ENCODE peak calls at places on chromosomes 13 and 19, in eight cellular contexts. T is breast epithelium, B is tibial artery, S is HCT116, J is ovary, R is uterus, E is stomach, I is spleen. K is an unnamed sample. For H3K27me3 and H3K4me1, the result is how much of the 10 kb centered on the place peaks cover.

GRCh38 chr19:33683881-33684549 is 62.3 kb downstream of the CHST8 start:
- DNase-seq in I (peak), T (no peak), B (no peak), R (no peak), E (no peak), S (no peak), J (no peak), K (peak)

GRCh38 chr19:4624733-4625362 is 14.5 kb upstream of the TNFAIP8L1 start:
- DNase-seq in I (no peak), E (no peak), B (no peak), T (no peak), S (peak), R (no peak), J (no peak), K (peak)

GRCh38 chr13:39602614-39603366 is at the start of gene LHFPL6:
- DNase-seq in E (peak), J (peak), T (peak), S (no peak), R (peak), B (peak), I (peak), K (peak)

GRCh38 chr19:1354496-1355257 is 29.0 kb upstream of the NDUFS7 start:
- DNase-seq in S (peak), T (peak), R (peak), I (peak), E (peak), B (peak), J (peak), K (peak)

GRCh38 chr13:45882626-45883025 is 31.1 kb upstream of the SIAH3 start:
- DNase-seq in E (no peak), B (no peak), J (no peak), S (no peak), T (no peak), I (no peak), R (no peak), K (peak)

GRCh38 chr13:37011788-37012187 is 11.2 kb downstream of the EXOSC8 start:
- DNase-seq in S (no peak), I (no peak), E (no peak), J (no peak), T (no peak), R (no peak), B (no peak), K (no peak)

GRCh38 chr19:1397838-1398237 is 3.5 kb downstream of the GAMT start:
- DNase-seq in R (no peak), B (no peak), J (no peak), T (no peak), I (no peak), S (no peak), E (no peak), K (no peak)

GRCh38 chr19:35986664-35987570 is 8.1 kb upstream of the SDHAF1 start:
- DNase-seq in R (no peak), J (no peak), T (no peak), B (peak), S (no peak), E (no peak), I (peak), K (peak)

GRCh38 chr13:51856027-51856736 is 5.6 kb upstream of the CCDC70 start:
- DNase-seq in J (no peak), E (no peak), S (no peak), I (no peak), T (no peak), R (no peak), B (no peak), K (no peak)

GRCh38 chr13:48304132-48304876 is 753 bp downstream of the RB1 start:
- DNase-seq in E (peak), T (peak), S (no peak), I (peak), J (peak), B (peak), R (peak), K (no peak)

GRCh38 chr13:30063892-30064291 is 213.5 kb upstream of the UBL3 start:
- DNase-seq in J (no peak), E (no peak), T (no peak), S (no peak), I (no peak), B (no peak), R (no peak), K (no peak)

GRCh38 chr19:8444677-8445487 is at the start of gene HNRNPM:
- DNase-seq in T (peak), J (peak), B (peak), E (peak), S (peak), R (peak), I (peak), K (peak)

GRCh38 chr19:55836340-55836739 is at the start of gene NLRP4:
- DNase-seq in B (no peak), S (no peak), I (no peak), J (no peak), R (no peak), E (no peak), T (no peak), K (no peak)

GRCh38 chr13:48853381-48854102 is 122.2 kb upstream of the FNDC3A start:
- DNase-seq in E (no peak), S (no peak), B (no peak), I (no peak), T (no peak), J (no peak), R (no peak), K (no peak)

GRCh38 chr19:11821474-11821873 is 7.4 kb downstream of the ZNF440 start:
- DNase-seq in E (no peak), S (no peak), B (no peak), J (no peak), T (no peak), I (no peak), R (no peak), K (no peak)

GRCh38 chr13:110560606-110561334 is 752 bp downstream of the RAB20 start:
- DNase-seq in B (no peak), I (no peak), T (no peak), J (peak), S (no peak), R (no peak), E (peak), K (no peak)

GRCh38 chr19:8396563-8397203 is 6.5 kb downstream of the RAB11B start:
- DNase-seq in E (peak), I (peak), T (peak), S (no peak), B (no peak), J (peak), R (peak), K (peak)

GRCh38 chr13:25225970-25226369 is 53.9 kb upstream of the AMER2 start:
- DNase-seq in E (no peak), I (no peak), J (no peak), B (no peak), R (no peak), T (no peak), S (no peak), K (peak)

GRCh38 chr13:38766799-38767198 is 79.9 kb downstream of the FREM2 start:
- DNase-seq in J (no peak), E (no peak), T (no peak), S (no peak), R (no peak), B (no peak), I (no peak), K (no peak)

GRCh38 chr19:18021121-18021755 is 13.3 kb downstream of the ARRDC2 start:
- DNase-seq in T (peak), E (peak), B (peak), J (peak), I (peak), R (peak), S (no peak), K (no peak)

GRCh38 chr13:50511877-50512332 is 331.6 kb downstream of the DLEU7 start:
- DNase-seq in I (no peak), J (no peak), B (no peak), R (no peak), E (no peak), T (no peak), S (no peak), K (no peak)

GRCh38 chr13:77698211-77699058 is 948 bp downstream of the SLAIN1 start:
- DNase-seq in T (no peak), E (peak), B (no peak), J (peak), I (peak), S (no peak), R (peak), K (peak)

GRCh38 chr13:20492641-20493040 is 33.0 kb downstream of the CRYL1 start:
- DNase-seq in S (peak), R (no peak), T (no peak), B (no peak), I (no peak), E (no peak), J (no peak), K (peak)

GRCh38 chr19:33785795-33786194 is 10.9 kb upstream of the KCTD15 start:
- DNase-seq in J (no peak), T (no peak), E (no peak), I (no peak), B (no peak), R (no peak), S (no peak), K (no peak)

GRCh38 chr19:30551271-30551670 is 179.1 kb downstream of the ZNF536 start:
- DNase-seq in E (no peak), T (no peak), S (no peak), R (no peak), I (no peak), J (no peak), B (no peak), K (peak)

GRCh38 chr19:15081911-15082310 is at the start of gene OR1I1:
- DNase-seq in S (no peak), B (no peak), T (no peak), R (no peak), I (no peak), E (no peak), J (no peak), K (no peak)
- H3K27me3 ChIP-seq in S (under half), B (under half), T (under half), R (under half), I (under half), E (under half), J (under half), K (under half)

GRCh38 chr13:112967666-112968379 is 1.2 kb upstream of the MCF2L start:
- DNase-seq in R (no peak), E (no peak), B (no peak), I (peak), S (no peak), T (no peak), J (no peak), K (no peak)
- H3K27ac ChIP-seq in R (no peak), E (peak), B (no peak), I (no peak), S (no peak), T (no peak), J (no peak), K (no peak)

GRCh38 chr13:35964764-35965163 is 166.4 kb downstream of the DCLK1 start:
- DNase-seq in T (no peak), R (no peak), S (no peak), J (no peak), B (no peak), E (no peak), I (no peak), K (no peak)
- H3K4me1 ChIP-seq in T (under half), R (under half), S (under half), J (under half), B (under half), E (under half), I (under half), K (under half)

DNA sequence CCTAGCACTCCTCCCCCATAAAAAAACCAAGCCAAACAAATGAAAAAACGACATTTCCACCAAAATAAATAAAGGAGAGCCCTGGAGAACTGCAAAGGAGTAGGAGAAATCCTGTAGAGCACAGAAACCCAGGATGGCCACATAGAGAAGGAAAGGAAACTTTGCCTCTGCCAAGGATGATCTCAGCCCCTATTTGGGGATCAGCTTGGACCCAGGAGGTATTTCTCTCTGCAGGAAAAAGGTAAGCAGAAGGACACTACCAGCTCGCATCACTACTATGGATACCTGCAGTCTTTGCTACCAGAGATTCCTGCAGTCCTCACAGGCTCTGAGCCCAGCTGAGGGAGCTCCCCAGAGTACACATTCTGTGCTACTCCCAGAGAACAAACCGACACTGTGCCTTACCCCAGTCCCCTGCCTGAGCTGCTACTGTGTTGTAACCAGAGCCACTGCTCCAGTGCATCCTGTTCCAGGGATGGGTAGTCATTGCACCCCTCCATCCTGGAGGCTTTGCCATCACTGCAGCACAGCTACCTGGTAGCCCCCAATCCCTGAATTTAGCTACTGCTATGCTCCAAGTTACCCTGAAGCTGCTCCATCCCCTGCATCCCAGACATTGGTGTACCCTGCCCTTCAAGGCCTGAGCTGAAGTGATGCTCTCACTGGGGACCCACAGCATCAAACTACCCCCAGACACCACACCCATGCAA is 41.7 kb downstream of the VWA8 start:
- DNase-seq in J (no peak), S (no peak), T (no peak), E (no peak), R (no peak), B (no peak), I (no peak), K (no peak)
- H3K27me3 ChIP-seq in J (under half), S (under half), T (under half), E (under half), R (under half), B (under half), I (under half), K (under half)

K was measured in endodermal cell.